ENCODE peak calls at places on chromosomes 6 and 20, in seven cellular contexts. One of them, this sample, is unnamed.

GRCh38 chr6:122610690-122611455 is 668 bp downstream of the PKIB start:
- DNase-seq in CD8-positive, alpha-beta T cell: peak; percentile 14
- DNase-seq in adipocyte: peak; percentile 17
- DNase-seq in body of pancreas: peak; percentile 69
- DNase-seq in tibial nerve: peak; percentile 11
- DNase-seq in HCT116: peak; percentile 66
- DNase-seq in fibroblast of lung: peak; percentile 37
- DNase-seq in this sample: no peak

GRCh38 chr6:126811307-126811706 is 307.2 kb upstream of the RSPO3 start:
- DNase-seq in CD8-positive, alpha-beta T cell: no peak
- DNase-seq in adipocyte: peak; percentile 53
- DNase-seq in body of pancreas: no peak
- DNase-seq in tibial nerve: peak; percentile 58
- DNase-seq in HCT116: no peak
- DNase-seq in fibroblast of lung: peak; percentile 65
- DNase-seq in this sample: no peak

GRCh38 chr6:114218831-114219230 is 124.0 kb downstream of the HS3ST5 start:
- DNase-seq in CD8-positive, alpha-beta T cell: no peak
- DNase-seq in adipocyte: no peak
- DNase-seq in body of pancreas: no peak
- DNase-seq in tibial nerve: no peak
- DNase-seq in HCT116: no peak
- DNase-seq in fibroblast of lung: no peak
- DNase-seq in this sample: no peak

GRCh38 chr6:105485456-105485855 is 82.6 kb upstream of the PREP start:
- DNase-seq in CD8-positive, alpha-beta T cell: no peak
- DNase-seq in adipocyte: no peak
- DNase-seq in body of pancreas: no peak
- DNase-seq in tibial nerve: no peak
- DNase-seq in HCT116: no peak
- DNase-seq in fibroblast of lung: no peak
- DNase-seq in this sample: no peak

GRCh38 chr6:149122850-149123821 is 194.4 kb upstream of the TAB2 start:
- DNase-seq in CD8-positive, alpha-beta T cell: no peak
- DNase-seq in adipocyte: no peak
- DNase-seq in body of pancreas: no peak
- DNase-seq in tibial nerve: no peak
- DNase-seq in HCT116: no peak
- DNase-seq in fibroblast of lung: no peak
- DNase-seq in this sample: no peak

GRCh38 chr20:45953672-45954071 is 18.3 kb downstream of the ZNF335 start:
- DNase-seq in CD8-positive, alpha-beta T cell: peak; percentile 3
- DNase-seq in adipocyte: no peak
- DNase-seq in body of pancreas: no peak
- DNase-seq in tibial nerve: no peak
- DNase-seq in HCT116: no peak
- DNase-seq in fibroblast of lung: no peak
- DNase-seq in this sample: no peak

GRCh38 chr6:18405477-18406293 is 18.5 kb downstream of the RNF144B start:
- DNase-seq in CD8-positive, alpha-beta T cell: no peak
- DNase-seq in adipocyte: peak; percentile 89
- DNase-seq in body of pancreas: no peak
- DNase-seq in tibial nerve: no peak
- DNase-seq in HCT116: no peak
- DNase-seq in fibroblast of lung: peak; percentile 81
- DNase-seq in this sample: no peak

GRCh38 chr20:24723953-24724352 is 225.1 kb upstream of the CST7 start:
- DNase-seq in CD8-positive, alpha-beta T cell: no peak
- DNase-seq in adipocyte: no peak
- DNase-seq in body of pancreas: no peak
- DNase-seq in tibial nerve: no peak
- DNase-seq in HCT116: no peak
- DNase-seq in fibroblast of lung: no peak
- DNase-seq in this sample: no peak

GRCh38 chr6:24933868-24934401 is 1.8 kb downstream of the RIPOR2 start:
- DNase-seq in CD8-positive, alpha-beta T cell: peak; percentile 51
- DNase-seq in adipocyte: no peak
- DNase-seq in body of pancreas: peak; percentile 19
- DNase-seq in tibial nerve: no peak
- DNase-seq in HCT116: peak; percentile 57
- DNase-seq in fibroblast of lung: no peak
- DNase-seq in this sample: no peak

GRCh38 chr20:16904751-16905150 is 156.6 kb downstream of the OTOR start:
- DNase-seq in CD8-positive, alpha-beta T cell: no peak
- DNase-seq in adipocyte: no peak
- DNase-seq in body of pancreas: no peak
- DNase-seq in tibial nerve: no peak
- DNase-seq in HCT116: no peak
- DNase-seq in fibroblast of lung: no peak
- DNase-seq in this sample: no peak

GRCh38 chr6:36979343-36979742 is 6.7 kb downstream of the MTCH1 start:
- DNase-seq in CD8-positive, alpha-beta T cell: peak; percentile 61
- DNase-seq in adipocyte: peak; percentile 84
- DNase-seq in body of pancreas: peak; percentile 61
- DNase-seq in tibial nerve: peak; percentile 60
- DNase-seq in HCT116: no peak
- DNase-seq in fibroblast of lung: peak; percentile 58
- DNase-seq in this sample: no peak

GRCh38 chr20:21628800-21629199 is 76.7 kb upstream of the PAX1 start:
- DNase-seq in CD8-positive, alpha-beta T cell: no peak
- DNase-seq in adipocyte: no peak
- DNase-seq in body of pancreas: no peak
- DNase-seq in tibial nerve: no peak
- DNase-seq in HCT116: no peak
- DNase-seq in fibroblast of lung: no peak
- DNase-seq in this sample: no peak

GRCh38 chr6:92826633-92827032 is 592.7 kb downstream of the EPHA7 start:
- DNase-seq in CD8-positive, alpha-beta T cell: no peak
- DNase-seq in adipocyte: no peak
- DNase-seq in body of pancreas: no peak
- DNase-seq in tibial nerve: no peak
- DNase-seq in HCT116: no peak
- DNase-seq in fibroblast of lung: no peak
- DNase-seq in this sample: no peak

GRCh38 chr6:164099535-164099982 is 685.0 kb downstream of the QKI start:
- DNase-seq in CD8-positive, alpha-beta T cell: no peak
- DNase-seq in adipocyte: no peak
- DNase-seq in body of pancreas: no peak
- DNase-seq in tibial nerve: no peak
- DNase-seq in HCT116: no peak
- DNase-seq in fibroblast of lung: no peak
- DNase-seq in this sample: no peak

GRCh38 chr6:52330470-52330869 is 31.5 kb upstream of the PAQR8 start:
- DNase-seq in CD8-positive, alpha-beta T cell: no peak
- DNase-seq in adipocyte: no peak
- DNase-seq in body of pancreas: no peak
- DNase-seq in tibial nerve: no peak
- DNase-seq in HCT116: no peak
- DNase-seq in fibroblast of lung: no peak
- DNase-seq in this sample: no peak

GRCh38 chr6:52328721-52329120 is 33.2 kb upstream of the PAQR8 start:
- DNase-seq in CD8-positive, alpha-beta T cell: no peak
- DNase-seq in adipocyte: no peak
- DNase-seq in body of pancreas: no peak
- DNase-seq in tibial nerve: no peak
- DNase-seq in HCT116: no peak
- DNase-seq in fibroblast of lung: no peak
- DNase-seq in this sample: no peak

GRCh38 chr6:52328303-52328662 is 33.7 kb upstream of the PAQR8 start:
- DNase-seq in CD8-positive, alpha-beta T cell: no peak
- DNase-seq in adipocyte: no peak
- DNase-seq in body of pancreas: no peak
- DNase-seq in tibial nerve: no peak
- DNase-seq in HCT116: no peak
- DNase-seq in fibroblast of lung: no peak
- DNase-seq in this sample: no peak

GRCh38 chr6:52333840-52334200 is 28.1 kb upstream of the PAQR8 start:
- DNase-seq in CD8-positive, alpha-beta T cell: peak; percentile 23
- DNase-seq in adipocyte: no peak
- DNase-seq in body of pancreas: no peak
- DNase-seq in tibial nerve: no peak
- DNase-seq in HCT116: no peak
- DNase-seq in fibroblast of lung: no peak
- DNase-seq in this sample: no peak

GRCh38 chr6:52331793-52332457 is 30.0 kb upstream of the PAQR8 start:
- DNase-seq in CD8-positive, alpha-beta T cell: no peak
- DNase-seq in adipocyte: no peak
- DNase-seq in body of pancreas: no peak
- DNase-seq in tibial nerve: no peak
- DNase-seq in HCT116: no peak
- DNase-seq in fibroblast of lung: no peak
- DNase-seq in this sample: no peak
- H3K4me1 ChIP-seq in CD8-positive, alpha-beta T cell: peaks cover 52% of the 10 kb centered on the region
- H3K4me1 ChIP-seq in adipocyte: no peaks in the 10 kb centered on the region
- H3K4me1 ChIP-seq in body of pancreas: peaks cover 9% of the 10 kb centered on the region
- H3K4me1 ChIP-seq in tibial nerve: no peaks in the 10 kb centered on the region
- H3K4me1 ChIP-seq in HCT116: no peaks in the 10 kb centered on the region
- H3K4me1 ChIP-seq in fibroblast of lung: no peaks in the 10 kb centered on the region
- H3K4me1 ChIP-seq in this sample: no peaks in the 10 kb centered on the region

GRCh38 chr6:31952140-31952805 is 6.4 kb downstream of the CFB start:
- DNase-seq in CD8-positive, alpha-beta T cell: no peak
- DNase-seq in adipocyte: peak; percentile 87
- DNase-seq in body of pancreas: peak; percentile 61
- DNase-seq in tibial nerve: peak; percentile 58
- DNase-seq in HCT116: no peak
- DNase-seq in fibroblast of lung: peak; percentile 71
- DNase-seq in this sample: no peak
- H3K36me3 ChIP-seq in CD8-positive, alpha-beta T cell: peaks cover 47% of the 10 kb centered on the region
- H3K36me3 ChIP-seq in adipocyte: peaks cover 50% of the 10 kb centered on the region
- H3K36me3 ChIP-seq in body of pancreas: peaks cover 8% of the 10 kb centered on the region
- H3K36me3 ChIP-seq in tibial nerve: peaks cover 7% of the 10 kb centered on the region
- H3K36me3 ChIP-seq in HCT116: peaks cover 51% of the 10 kb centered on the region
- H3K36me3 ChIP-seq in fibroblast of lung: peaks cover 25% of the 10 kb centered on the region
- H3K36me3 ChIP-seq in this sample: peaks cover 45% of the 10 kb centered on the region

GRCh38 chr20:48787861-48788375 is 39.9 kb downstream of the PREX1 start:
- DNase-seq in CD8-positive, alpha-beta T cell: no peak
- DNase-seq in adipocyte: peak; percentile 73
- DNase-seq in body of pancreas: no peak
- DNase-seq in tibial nerve: peak; percentile 38
- DNase-seq in HCT116: no peak
- DNase-seq in fibroblast of lung: peak; percentile 54
- DNase-seq in this sample: no peak
- H3K4me1 ChIP-seq in CD8-positive, alpha-beta T cell: peaks cover 79% of the 10 kb centered on the region
- H3K4me1 ChIP-seq in adipocyte: peaks cover 22% of the 10 kb centered on the region
- H3K4me1 ChIP-seq in body of pancreas: peaks cover 29% of the 10 kb centered on the region
- H3K4me1 ChIP-seq in tibial nerve: peaks cover 46% of the 10 kb centered on the region
- H3K4me1 ChIP-seq in HCT116: no peaks in the 10 kb centered on the region
- H3K4me1 ChIP-seq in fibroblast of lung: peaks cover 2% of the 10 kb centered on the region
- H3K4me1 ChIP-seq in this sample: peaks cover 24% of the 10 kb centered on the region

DNA sequence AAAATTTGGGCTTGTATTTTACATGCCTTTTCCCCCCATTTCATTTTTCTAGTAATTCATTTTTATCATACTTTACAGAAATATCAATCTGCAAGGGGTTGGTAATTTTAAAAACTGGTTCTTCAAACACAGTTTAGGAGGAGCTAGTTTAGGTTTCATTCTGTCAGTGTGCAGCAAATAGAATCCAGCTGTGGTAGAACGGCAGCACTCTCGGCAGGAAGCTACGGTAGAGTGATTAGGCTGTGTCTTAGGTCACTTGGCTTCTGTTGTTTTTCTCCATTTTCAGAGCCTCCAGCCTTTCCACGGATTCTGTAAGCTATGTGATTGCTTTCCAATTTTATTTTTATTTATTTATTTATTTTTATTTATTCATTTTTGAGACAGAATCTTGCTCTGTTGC is 32.7 kb downstream of the TLDC2 start:
- DNase-seq in CD8-positive, alpha-beta T cell: no peak
- DNase-seq in adipocyte: no peak
- DNase-seq in body of pancreas: no peak
- DNase-seq in tibial nerve: no peak
- DNase-seq in HCT116: no peak
- DNase-seq in fibroblast of lung: peak; percentile 52
- DNase-seq in this sample: no peak
- H3K36me3 ChIP-seq in CD8-positive, alpha-beta T cell: peaks cover 47% of the 10 kb centered on the region
- H3K36me3 ChIP-seq in adipocyte: peaks cover 90% of the 10 kb centered on the region
- H3K36me3 ChIP-seq in body of pancreas: peaks cover 15% of the 10 kb centered on the region
- H3K36me3 ChIP-seq in tibial nerve: peaks cover 13% of the 10 kb centered on the region
- H3K36me3 ChIP-seq in HCT116: no peaks in the 10 kb centered on the region
- H3K36me3 ChIP-seq in fibroblast of lung: no peaks in the 10 kb centered on the region
- H3K36me3 ChIP-seq in this sample: peaks cover 29% of the 10 kb centered on the region

GRCh38 chr6:88164061-88164460 is 2.1 kb downstream of the CNR1 start:
- DNase-seq in CD8-positive, alpha-beta T cell: no peak
- DNase-seq in adipocyte: no peak
- DNase-seq in body of pancreas: no peak
- DNase-seq in tibial nerve: no peak
- DNase-seq in HCT116: no peak
- DNase-seq in fibroblast of lung: no peak
- DNase-seq in this sample: no peak

GRCh38 chr6:88165087-88165876 is 865 bp downstream of the CNR1 start:
- DNase-seq in CD8-positive, alpha-beta T cell: no peak
- DNase-seq in adipocyte: no peak
- DNase-seq in body of pancreas: no peak
- DNase-seq in tibial nerve: no peak
- DNase-seq in HCT116: no peak
- DNase-seq in fibroblast of lung: no peak
- DNase-seq in this sample: no peak

GRCh38 chr6:88165877-88166492 is at the start of gene CNR1:
- DNase-seq in CD8-positive, alpha-beta T cell: no peak
- DNase-seq in adipocyte: peak; percentile 57
- DNase-seq in body of pancreas: peak; percentile 28
- DNase-seq in tibial nerve: peak; percentile 27
- DNase-seq in HCT116: no peak
- DNase-seq in fibroblast of lung: peak; percentile 2
- DNase-seq in this sample: no peak

GRCh38 chr6:88161921-88162320 is 4.2 kb downstream of the CNR1 start:
- DNase-seq in CD8-positive, alpha-beta T cell: no peak
- DNase-seq in adipocyte: no peak
- DNase-seq in body of pancreas: no peak
- DNase-seq in tibial nerve: no peak
- DNase-seq in HCT116: no peak
- DNase-seq in fibroblast of lung: no peak
- DNase-seq in this sample: no peak

DNA sequence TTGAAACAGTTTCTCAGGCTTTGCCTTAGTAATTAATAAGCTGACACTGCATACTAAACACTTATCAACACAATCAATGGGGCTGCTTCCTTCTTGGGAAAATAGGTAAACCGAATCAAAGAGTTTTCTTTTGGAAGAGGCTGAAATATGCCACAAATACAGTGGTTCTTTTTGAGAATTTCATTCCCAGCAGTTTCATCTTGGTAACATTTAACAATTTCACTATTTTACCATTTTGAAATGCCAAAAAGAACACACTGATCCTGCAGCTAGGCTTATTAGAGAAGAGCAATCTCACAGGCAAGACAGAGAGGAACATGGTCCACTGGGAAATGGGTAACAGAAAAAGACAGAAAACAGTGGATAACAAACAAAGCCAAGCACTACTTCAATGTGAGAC is 2.6 kb downstream of the CNR1 start:
- DNase-seq in CD8-positive, alpha-beta T cell: no peak
- DNase-seq in adipocyte: no peak
- DNase-seq in body of pancreas: no peak
- DNase-seq in tibial nerve: no peak
- DNase-seq in HCT116: no peak
- DNase-seq in fibroblast of lung: no peak
- DNase-seq in this sample: no peak
- H3K4me1 ChIP-seq in CD8-positive, alpha-beta T cell: no peaks in the 10 kb centered on the region
- H3K4me1 ChIP-seq in adipocyte: peaks cover 3% of the 10 kb centered on the region
- H3K4me1 ChIP-seq in body of pancreas: peaks cover 23% of the 10 kb centered on the region
- H3K4me1 ChIP-seq in tibial nerve: peaks cover 5% of the 10 kb centered on the region
- H3K4me1 ChIP-seq in HCT116: no peaks in the 10 kb centered on the region
- H3K4me1 ChIP-seq in fibroblast of lung: no peaks in the 10 kb centered on the region
- H3K4me1 ChIP-seq in this sample: peaks cover 16% of the 10 kb centered on the region

This sample was measured in thoracic aorta.